ENCODE peak calls at places on chromosomes 13 and 19, in five cellular contexts. N is K562, K is stomach, L is GM12891, I is esophagus muscularis mucosa. E is an unnamed sample.

GRCh38 chr19:4639531-4640246 is 373 bp downstream of the TNFAIP8L1 start:
- DNase-seq in K (no peak), L (no peak), N (no peak), I (no peak), E (no peak)

GRCh38 chr13:20125783-20126165 is 35.1 kb downstream of the GJA3 start:
- DNase-seq in L (no peak), I (no peak), N (no peak), K (no peak), E (no peak)

GRCh38 chr19:11265785-11266236 is 3.5 kb upstream of the DOCK6 start:
- DNase-seq in N (peak; percentile 23), I (no peak), L (no peak), K (peak; percentile 91), E (no peak)

GRCh38 chr19:55014714-55015113 is 23.4 kb downstream of the GP6 start:
- DNase-seq in L (no peak), I (no peak), K (no peak), N (peak; percentile 9), E (peak; percentile 25)

GRCh38 chr13:50676602-50677001 is 166.9 kb downstream of the DLEU7 start:
- DNase-seq in I (peak; percentile 45), K (no peak), L (no peak), N (no peak), E (no peak)

GRCh38 chr19:10706990-10707389 is 5.8 kb downstream of the QTRT1 start:
- DNase-seq in N (no peak), K (no peak), L (no peak), I (no peak), E (no peak)

GRCh38 chr19:17909017-17909732 is 23.6 kb upstream of the CCDC124 start:
- DNase-seq in K (no peak), L (no peak), N (no peak), I (no peak), E (no peak)

GRCh38 chr13:99922631-99923404 is 48.7 kb downstream of the ZIC5 start:
- DNase-seq in K (peak; percentile 78), L (no peak), I (no peak), N (no peak), E (no peak)

GRCh38 chr19:1250374-1251232 is 2.2 kb downstream of the MIDN start:
- DNase-seq in K (no peak), N (peak; percentile 57), I (no peak), L (no peak), E (no peak)

GRCh38 chr19:29679598-29680210 is 14.4 kb downstream of the PLEKHF1 start:
- DNase-seq in L (no peak), N (no peak), K (no peak), I (no peak), E (no peak)

GRCh38 chr13:106636492-106636891 is 68.6 kb upstream of the ARGLU1 start:
- DNase-seq in N (no peak), L (no peak), K (no peak), I (no peak), E (no peak)

GRCh38 chr13:96934889-96935490 is 59.3 kb downstream of the OXGR1 start:
- DNase-seq in I (no peak), N (no peak), L (no peak), K (no peak), E (no peak)

GRCh38 chr13:69458013-69458412 is 649.6 kb upstream of the ATXN8OS start:
- DNase-seq in N (no peak), K (no peak), L (no peak), I (no peak), E (no peak)

GRCh38 chr19:13149628-13150186 is 468 bp downstream of the STX10 start:
- DNase-seq in L (no peak), K (peak; percentile 61), I (no peak), N (no peak), E (no peak)

GRCh38 chr13:79837741-79838450 is 356.9 kb downstream of the NDFIP2 start:
- DNase-seq in I (no peak), K (no peak), L (no peak), N (no peak), E (no peak)

GRCh38 chr19:1904385-1905070 is 671 bp upstream of the ADAT3 start:
- DNase-seq in L (no peak), I (no peak), N (no peak), K (peak; percentile 70), E (peak; percentile 54)

GRCh38 chr19:663682-664117 is 686 bp upstream of the RNF126 start:
- DNase-seq in I (no peak), N (no peak), L (no peak), K (no peak), E (no peak)

GRCh38 chr13:44050450-44051063 is 170.9 kb downstream of the LACC1 start:
- DNase-seq in L (peak; percentile 2), K (no peak), N (peak; percentile 6), I (no peak), E (no peak)

GRCh38 chr13:86881390-86881789 is 789.8 kb upstream of the SLITRK5 start:
- DNase-seq in I (no peak), L (no peak), K (no peak), N (no peak), E (no peak)

GRCh38 chr13:32537580-32538233 is 888 bp downstream of the N4BP2L2 start:
- DNase-seq in N (peak; percentile 10), K (peak; percentile 26), I (no peak), L (no peak), E (no peak)

GRCh38 chr13:35530147-35530546 is 53.7 kb upstream of the MAB21L1 start:
- DNase-seq in L (no peak), K (no peak), N (no peak), I (no peak), E (no peak)

GRCh38 chr13:76758257-76758656 is 127.9 kb downstream of the KCTD12 start:
- DNase-seq in N (no peak), K (no peak), L (no peak), I (no peak), E (no peak)

GRCh38 chr13:30266751-30267150 is 40.6 kb downstream of the KATNAL1 start:
- DNase-seq in K (no peak), L (no peak), N (no peak), I (no peak), E (no peak)

GRCh38 chr13:95248953-95249352 is 52.3 kb downstream of the ABCC4 start:
- DNase-seq in L (no peak), N (no peak), K (no peak), I (no peak), E (no peak)

GRCh38 chr13:52650731-52651130 is 1.9 kb upstream of the SUGT1 start:
- DNase-seq in N (peak; percentile 43), L (no peak), K (no peak), I (no peak), E (no peak)

GRCh38 chr13:50357586-50358118 is 342.4 kb downstream of the KCNRG start:
- DNase-seq in L (no peak), K (peak; percentile 58), I (peak; percentile 83), N (peak; percentile 10), E (no peak)

GRCh38 chr19:932647-933552 is 7.1 kb downstream of the ARID3A start:
- DNase-seq in L (no peak), N (no peak), K (peak; percentile 71), I (no peak), E (no peak)

GRCh38 chr13:99395436-99395835 is 88.2 kb upstream of the GPR183 start:
- DNase-seq in K (peak; percentile 9), I (no peak), N (no peak), L (no peak), E (no peak)

GRCh38 chr19:10286803-10287737 is at the start of gene ICAM4:
- DNase-seq in I (no peak), L (no peak), K (peak; percentile 81), N (peak; percentile 83), E (no peak)

GRCh38 chr13:21973437-21974125 is 302.7 kb downstream of the FGF9 start:
- DNase-seq in I (no peak), L (no peak), N (no peak), K (no peak), E (no peak)

GRCh38 chr13:113035209-113035800 is 66.3 kb downstream of the MCF2L start:
- DNase-seq in K (no peak), N (no peak), I (no peak), L (no peak), E (no peak)

GRCh38 chr19:50980203-50980602 is 3.5 kb downstream of the KLK7 start:
- DNase-seq in K (no peak), L (no peak), I (no peak), N (no peak), E (no peak)

GRCh38 chr19:34678421-34678820 is 943 bp downstream of the ZNF302 start:
- DNase-seq in N (no peak), K (no peak), L (no peak), I (no peak), E (no peak)

GRCh38 chr19:4911786-4912672 is 2.7 kb downstream of the UHRF1 start:
- DNase-seq in I (no peak), K (peak; percentile 52), N (peak; percentile 53), L (no peak), E (no peak)

GRCh38 chr19:33767898-33768413 is 28.7 kb upstream of the KCTD15 start:
- DNase-seq in N (peak; percentile 67), K (no peak), L (no peak), I (no peak), E (no peak)

DNA sequence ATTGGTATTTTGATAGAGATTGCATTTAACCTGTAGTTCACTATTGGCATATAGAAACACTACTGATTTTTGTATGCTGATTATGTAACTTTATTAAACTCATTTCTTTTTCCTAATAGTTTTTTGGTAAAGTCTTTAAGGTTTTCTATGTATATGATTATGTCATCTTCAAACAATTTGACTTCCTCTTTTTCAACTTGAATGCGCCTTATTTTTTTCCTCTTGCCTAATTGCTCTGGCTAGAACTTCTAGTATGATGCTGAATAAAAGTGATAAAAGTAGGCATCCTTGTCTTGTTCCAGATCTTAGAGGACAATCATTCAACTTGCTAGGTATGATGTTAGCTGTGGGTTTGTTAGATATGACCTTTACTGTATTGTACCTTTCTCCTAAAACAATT is 1034.9 kb downstream of the PCDH9 start:
- DNase-seq in K (no peak), N (no peak), I (no peak), L (no peak), E (no peak)
- TF ChIP-seq POLR2A in K (no peak), N (no peak), I (no peak), L (no peak), E (no peak)

GRCh38 chr13:73893833-73894232 is 240.4 kb downstream of the KLF12 start:
- DNase-seq in N (no peak), L (no peak), K (no peak), I (no peak), E (no peak)
- TF ChIP-seq POLR2AphosphoS5 in N (no peak), L (no peak), K (no peak), I (no peak), E (no peak)

GRCh38 chr19:7923295-7924191 is 2.4 kb downstream of the CTXN1 start:
- DNase-seq in N (no peak), L (no peak), I (no peak), K (no peak), E (no peak)
- TF ChIP-seq POLR2A in N (peak; percentile 53), L (no peak), I (no peak), K (no peak), E (no peak)

DNA sequence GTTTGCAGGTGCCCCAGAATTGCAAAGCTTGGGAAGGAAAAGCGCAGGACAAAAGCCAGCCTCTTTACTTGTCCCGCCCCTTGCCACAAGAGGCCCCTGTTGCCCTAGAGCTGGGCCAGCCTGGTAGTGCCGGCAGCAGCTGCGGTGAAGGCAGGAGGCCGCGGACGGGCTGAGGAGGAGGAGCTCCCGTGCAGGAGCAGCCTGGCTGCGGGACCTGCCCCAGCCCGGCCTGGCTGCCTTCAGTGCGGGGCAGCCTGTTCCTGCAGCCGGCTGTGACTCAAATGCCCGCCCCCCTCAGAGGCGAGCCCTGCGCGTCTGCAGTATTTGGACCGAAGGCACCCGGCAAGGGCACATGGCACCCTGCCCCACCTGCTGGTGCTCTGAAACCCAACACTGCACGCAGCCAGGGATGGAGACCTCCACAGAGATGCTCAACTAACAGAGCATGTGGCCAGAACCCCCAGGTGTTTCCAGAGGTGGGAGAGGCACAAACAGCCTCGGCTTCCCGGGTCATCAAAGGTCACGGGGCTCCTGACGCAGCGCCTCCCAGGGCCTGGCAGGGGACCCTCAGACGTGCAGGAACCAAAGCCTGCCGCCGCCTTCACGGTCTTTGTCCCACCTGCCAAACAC is 29.7 kb downstream of the NAXD start:
- DNase-seq in L (peak; percentile 74), N (no peak), I (no peak), K (peak; percentile 77), E (peak; percentile 53)
- TF ChIP-seq POLR2AphosphoS5 in L (no peak), N (no peak), I (peak; percentile 14), K (peak; percentile 30), E (no peak)

E was measured in GM12892.